ENCODE peak calls at places on chromosomes 5 and 9, in four cellular contexts. V is HCT116, A is HepG2, Z is K562. C is an unnamed sample.
A peak's percentile ranks its signal among the peaks of the same experiment; 100 is the strongest.

GRCh38 chr5:157865844-157866243 is 6.9 kb upstream of the CLINT1 start:
- DNase-seq in V (no peak), A (peak; percentile 27), Z (no peak), C (no peak)

GRCh38 chr9:86751956-86752355 is 195.3 kb downstream of the GAS1 start:
- DNase-seq in V (no peak), A (no peak), Z (no peak), C (no peak)

GRCh38 chr9:97397220-97397619 is 14.7 kb upstream of the TDRD7 start:
- DNase-seq in V (no peak), A (no peak), Z (no peak), C (no peak)

GRCh38 chr5:14017904-14018303 is 73.4 kb upstream of the DNAH5 start:
- DNase-seq in V (no peak), A (no peak), Z (no peak), C (no peak)

GRCh38 chr9:138044485-138045383 is 167.2 kb downstream of the CACNA1B start:
- DNase-seq in V (no peak), A (no peak), Z (no peak), C (no peak)

GRCh38 chr9:37969558-37970300 is 65.8 kb upstream of the SLC25A51 start:
- DNase-seq in V (no peak), A (no peak), Z (no peak), C (no peak)

GRCh38 chr9:26706223-26706622 is 186.4 kb downstream of the CAAP1 start:
- DNase-seq in V (no peak), A (no peak), Z (no peak), C (no peak)

GRCh38 chr9:36874921-36875320 is 159.1 kb downstream of the PAX5 start:
- DNase-seq in V (no peak), A (no peak), Z (no peak), C (no peak)

GRCh38 chr9:114038724-114039313 is 39.3 kb downstream of the AMBP start:
- DNase-seq in V (no peak), A (no peak), Z (no peak), C (no peak)

GRCh38 chr5:160506006-160507004 is 84.7 kb downstream of the PTTG1 start:
- DNase-seq in V (no peak), A (no peak), Z (no peak), C (no peak)

GRCh38 chr5:160511280-160511929 is 89.8 kb downstream of the PTTG1 start:
- DNase-seq in V (no peak), A (no peak), Z (no peak), C (no peak)

GRCh38 chr5:160508780-160509361 is 87.2 kb downstream of the PTTG1 start:
- DNase-seq in V (peak; percentile 73), A (peak; percentile 76), Z (peak; percentile 81), C (peak; percentile 84)

GRCh38 chr5:160504906-160505305 is 83.3 kb downstream of the PTTG1 start:
- DNase-seq in V (no peak), A (no peak), Z (no peak), C (no peak)

GRCh38 chr5:160507181-160507811 is 85.6 kb downstream of the PTTG1 start:
- DNase-seq in V (no peak), A (no peak), Z (no peak), C (no peak)
- TF ChIP-seq TCF7L2 in V (no peak), A (no peak), Z (no peak), C (no peak)

GRCh38 chr9:88737031-88737430 is 202.1 kb downstream of the NXNL2 start:
- DNase-seq in V (no peak), A (no peak), Z (no peak), C (no peak)
- TF ChIP-seq SIN3A in V (no peak), A (no peak), Z (no peak), C (no peak)

GRCh38 chr9:94906713-94907112 is 180.2 kb downstream of the AOPEP start:
- DNase-seq in V (no peak), A (peak; percentile 45), Z (no peak), C (no peak)

GRCh38 chr9:94904806-94905205 is 178.3 kb downstream of the AOPEP start:
- DNase-seq in V (no peak), A (peak; percentile 25), Z (no peak), C (no peak)

GRCh38 chr9:94906181-94906580 is 179.7 kb downstream of the AOPEP start:
- DNase-seq in V (no peak), A (no peak), Z (no peak), C (no peak)

GRCh38 chr9:94903961-94904421 is 177.5 kb downstream of the AOPEP start:
- DNase-seq in V (no peak), A (no peak), Z (no peak), C (no peak)

DNA sequence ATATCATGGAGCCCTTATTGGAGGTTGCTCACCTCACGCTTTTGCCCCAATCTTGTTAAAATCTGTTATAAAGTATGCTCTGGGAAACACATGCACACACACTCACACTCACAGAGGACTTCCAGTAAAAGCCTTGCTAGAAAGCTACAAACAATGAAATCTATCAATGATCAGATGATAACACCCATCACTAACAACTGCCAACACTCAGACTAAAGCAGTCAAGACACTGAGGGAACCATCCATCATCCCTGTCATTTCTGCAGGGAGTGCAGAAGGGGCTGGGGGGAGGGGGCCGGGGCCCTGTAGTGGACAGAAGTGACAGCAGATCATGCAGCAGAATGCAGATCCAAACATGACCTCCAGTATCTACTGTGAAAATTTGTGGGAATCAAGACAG is 179.1 kb downstream of the AOPEP start:
- DNase-seq in V (no peak), A (no peak), Z (no peak), C (no peak)
- H3K4me1 ChIP-seq in V (peaks cover 12% of the 10 kb centered on the region), A (peaks cover 86% of the 10 kb centered on the region), Z (no peaks in the 10 kb centered on the region), C (peaks cover 37% of the 10 kb centered on the region)

GRCh38 chr9:98862936-98863335 is 55.5 kb downstream of the GALNT12 start:
- DNase-seq in V (no peak), A (no peak), Z (no peak), C (no peak)
- TF ChIP-seq TCF7L2 in V (no peak), A (no peak), Z (no peak), C (no peak)

GRCh38 chr5:140339636-140340035 is 6.8 kb downstream of the HBEGF start:
- DNase-seq in V (no peak), A (no peak), Z (no peak), C (no peak)

GRCh38 chr5:140337880-140338279 is 8.5 kb downstream of the HBEGF start:
- DNase-seq in V (no peak), A (no peak), Z (no peak), C (no peak)

GRCh38 chr5:140338336-140338735 is 8.1 kb downstream of the HBEGF start:
- DNase-seq in V (no peak), A (no peak), Z (no peak), C (no peak)

GRCh38 chr5:140338918-140339317 is 7.5 kb downstream of the HBEGF start:
- DNase-seq in V (no peak), A (no peak), Z (no peak), C (no peak)

DNA sequence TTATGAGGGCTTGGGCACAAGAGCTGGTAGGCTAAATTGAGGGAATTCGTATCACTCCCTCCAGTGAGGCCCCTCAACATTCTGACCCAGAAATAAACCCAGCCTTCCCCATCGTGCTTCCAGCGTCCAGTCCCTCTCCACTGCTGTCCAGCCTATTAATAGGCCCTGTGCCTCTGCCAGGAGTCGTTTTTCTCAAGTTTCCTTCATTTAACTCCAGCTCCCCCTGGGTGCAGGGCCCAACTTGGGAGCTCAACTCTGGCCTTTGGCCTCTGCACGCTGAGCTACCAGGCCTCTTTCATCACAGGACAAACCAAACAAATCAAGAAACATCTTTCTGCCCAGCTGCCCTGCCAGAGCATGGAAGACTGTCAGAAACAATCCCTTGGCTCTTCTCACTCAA is 10.0 kb downstream of the HBEGF start:
- DNase-seq in V (no peak), A (peak; percentile 63), Z (no peak), C (no peak)
- TF ChIP-seq SIN3A in V (no peak), A (no peak), Z (no peak), C (no peak)

C was measured in Panc1.